ENCODE peak calls at places on chromosomes 7 and 10, in nine cellular contexts. D is GM20000, S is psoas muscle, C is glutamatergic neuron, Q is ovary, K is GM10248, L is astrocyte of the cerebellum, E is LNCaP clone FGC, J is upper lobe of right lung. A is an unnamed sample.

GRCh38 chr10:35090162-35090954 is at the start of gene CUL2:
- DNase-seq in K (peak; percentile 94), C (peak; percentile 93), L (peak; percentile 91), Q (peak; percentile 90), D (peak; percentile 93), E (peak; percentile 88), J (peak; percentile 96), S (peak; percentile 96), A (peak; percentile 87)

GRCh38 chr10:54372164-54372563 is 428.9 kb downstream of the PCDH15 start:
- DNase-seq in K (no peak), Q (no peak), D (no peak), S (no peak), J (no peak), E (no peak), L (no peak), C (no peak), A (no peak)

GRCh38 chr10:96758423-96758822 is 38.1 kb upstream of the PIK3AP1 start:
- DNase-seq in L (no peak), J (no peak), K (peak; percentile 39), C (no peak), D (peak; percentile 33), E (no peak), Q (no peak), S (no peak), A (no peak)

GRCh38 chr7:43693687-43694398 is 35.5 kb downstream of the COA1 start:
- DNase-seq in J (no peak), L (peak; percentile 39), K (no peak), C (no peak), E (no peak), D (no peak), Q (no peak), S (no peak), A (no peak)

GRCh38 chr7:123208793-123209192 is 9.0 kb upstream of the SLC13A1 start:
- DNase-seq in J (no peak), D (peak; percentile 6), K (no peak), S (no peak), Q (no peak), C (no peak), E (no peak), L (no peak), A (no peak)

GRCh38 chr10:31683682-31684081 is 244.9 kb downstream of the ARHGAP12 start:
- DNase-seq in Q (no peak), K (no peak), L (no peak), E (no peak), C (no peak), J (no peak), S (no peak), D (no peak), A (no peak)

GRCh38 chr10:132158122-132158741 is 28.5 kb upstream of the DPYSL4 start:
- DNase-seq in Q (no peak), E (no peak), C (no peak), D (peak; percentile 66), S (peak; percentile 32), J (no peak), K (peak; percentile 45), L (no peak), A (no peak)

GRCh38 chr7:43337811-43338210 is 225.4 kb downstream of the HECW1 start:
- DNase-seq in Q (no peak), S (no peak), J (no peak), D (no peak), L (no peak), E (no peak), C (no peak), K (no peak), A (no peak)

GRCh38 chr7:78620931-78621330 is 822.4 kb downstream of the PHTF2 start:
- DNase-seq in D (no peak), J (no peak), C (no peak), S (no peak), E (peak; percentile 10), L (peak; percentile 11), K (no peak), Q (no peak), A (peak; percentile 35)

GRCh38 chr7:140048138-140048537 is 14.6 kb downstream of the PARP12 start:
- DNase-seq in L (no peak), K (no peak), S (no peak), C (no peak), Q (no peak), E (no peak), D (no peak), J (no peak), A (no peak)

GRCh38 chr7:125480762-125481161 is 551.1 kb upstream of the POT1 start:
- DNase-seq in J (no peak), Q (no peak), D (no peak), L (no peak), E (no peak), C (no peak), K (no peak), S (no peak), A (no peak)

GRCh38 chr7:107816053-107816566 is 13.1 kb upstream of the SLC26A3 start:
- DNase-seq in D (no peak), E (peak; percentile 42), K (no peak), Q (no peak), S (no peak), J (no peak), C (no peak), L (no peak), A (no peak)

GRCh38 chr7:130818056-130818455 is 84.0 kb upstream of the KLF14 start:
- DNase-seq in J (no peak), L (no peak), S (no peak), Q (no peak), E (no peak), C (no peak), D (no peak), K (no peak), A (no peak)

GRCh38 chr10:62217683-62218082 is 51.0 kb downstream of the RTKN2 start:
- DNase-seq in S (no peak), E (no peak), Q (no peak), K (no peak), C (no peak), D (no peak), L (no peak), J (no peak), A (no peak)

GRCh38 chr7:1545417-1546246 is 10.4 kb downstream of the TMEM184A start:
- DNase-seq in L (no peak), D (no peak), E (no peak), Q (peak; percentile 8), S (peak; percentile 61), C (no peak), J (no peak), K (no peak), A (no peak)

GRCh38 chr7:43058271-43059066 is 54.0 kb upstream of the HECW1 start:
- DNase-seq in D (peak; percentile 46), L (no peak), K (peak; percentile 58), E (no peak), S (no peak), C (no peak), Q (no peak), J (no peak), A (no peak)

GRCh38 chr10:8596929-8597472 is 542.5 kb downstream of the GATA3 start:
- DNase-seq in C (no peak), K (no peak), D (no peak), E (no peak), J (no peak), S (no peak), Q (no peak), L (no peak), A (no peak)

GRCh38 chr10:132064771-132065437 is 842 bp upstream of the JAKMIP3 start:
- DNase-seq in L (no peak), Q (no peak), J (peak; percentile 52), K (no peak), E (no peak), C (no peak), D (no peak), S (no peak), A (no peak)

GRCh38 chr10:56469482-56469881 is 108.4 kb upstream of the ZWINT start:
- DNase-seq in L (no peak), S (no peak), D (no peak), Q (no peak), K (no peak), E (no peak), J (no peak), C (no peak), A (no peak)
- TF ChIP-seq CTCF in L (no peak), S (no peak), D (no peak), Q (no peak), K (peak; percentile 13), E (peak; percentile 36), J (no peak), C (no peak), A (no peak)

GRCh38 chr7:112503361-112504023 is 22.7 kb downstream of the LSMEM1 start:
- DNase-seq in Q (no peak), E (no peak), K (no peak), C (no peak), S (no peak), L (no peak), J (no peak), D (no peak), A (no peak)

GRCh38 chr7:112497481-112497880 is 16.7 kb downstream of the LSMEM1 start:
- DNase-seq in C (no peak), E (no peak), L (no peak), Q (no peak), K (no peak), S (no peak), J (no peak), D (no peak), A (no peak)

GRCh38 chr7:112502700-112503099 is 21.9 kb downstream of the LSMEM1 start:
- DNase-seq in J (no peak), L (no peak), Q (no peak), E (no peak), D (no peak), C (no peak), S (no peak), K (no peak), A (no peak)

GRCh38 chr7:112501958-112502503 is 21.2 kb downstream of the LSMEM1 start:
- DNase-seq in L (no peak), Q (no peak), D (no peak), E (no peak), K (no peak), C (no peak), J (no peak), S (no peak), A (no peak)

GRCh38 chr7:112500619-112501018 is 19.8 kb downstream of the LSMEM1 start:
- DNase-seq in C (no peak), L (no peak), Q (no peak), E (no peak), S (no peak), K (no peak), J (no peak), D (no peak), A (no peak)
- TF ChIP-seq CTCF in C (no peak), L (peak; percentile 26), Q (no peak), E (peak; percentile 48), S (no peak), K (no peak), J (no peak), D (no peak), A (no peak)

DNA sequence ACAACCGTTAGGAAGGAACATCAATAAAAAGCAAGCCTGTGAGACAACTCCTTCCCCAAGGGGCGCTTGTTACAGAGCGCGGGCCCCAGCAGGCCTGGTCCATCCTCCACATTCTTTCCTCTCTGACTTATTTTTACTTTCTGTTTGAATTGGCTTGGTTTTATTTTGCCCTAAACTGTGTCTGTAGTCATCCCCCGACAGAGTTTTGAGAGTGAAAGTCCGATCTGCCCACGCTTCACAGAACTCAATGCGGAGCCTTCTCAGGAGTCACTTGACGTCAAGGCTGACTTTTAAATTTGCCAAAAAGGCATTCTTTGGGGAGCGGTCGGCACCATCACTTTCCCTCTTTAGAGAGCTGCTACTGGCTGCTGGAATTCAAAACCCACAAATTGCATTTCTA is 150.1 kb upstream of the KLF6 start:
- DNase-seq in S (no peak), D (peak; percentile 92), Q (peak; percentile 60), J (no peak), E (no peak), L (peak; percentile 86), C (no peak), K (peak; percentile 92), A (no peak)
- TF ChIP-seq CTCF in S (no peak), D (no peak), Q (no peak), J (no peak), E (no peak), L (no peak), C (no peak), K (no peak), A (no peak)

GRCh38 chr10:93126484-93127052 is 52.9 kb downstream of the CYP26A1 start:
- DNase-seq in D (no peak), K (no peak), E (no peak), S (no peak), L (no peak), Q (no peak), J (no peak), C (no peak), A (no peak)
- TF ChIP-seq CTCF in D (peak; percentile 17), K (no peak), E (peak; percentile 31), S (no peak), L (peak; percentile 19), Q (no peak), J (peak; percentile 20), C (peak; percentile 74), A (peak; percentile 15)